ENCODE peak calls at places on chromosomes 5 and 9, in seven cellular contexts. H is GM23248; I is breast epithelium; S is endodermal cell; Y is BE2C; G is CD4-positive, alpha-beta memory T cell; M is naive thymus-derived CD4-positive, alpha-beta T cell. Q is an unnamed sample.

GRCh38 chr5:176735383-176736265 is 74.7 kb upstream of the UNC5A start:
- DNase-seq in H (no peak), I (peak; percentile 40), S (peak; percentile 38), Y (peak; percentile 7), G (no peak), M (no peak), Q (peak; percentile 30)

GRCh38 chr5:175460126-175460525 is 16.1 kb upstream of the DRD1 start:
- DNase-seq in H (peak; percentile 50), I (no peak), S (no peak), Y (no peak), G (no peak), M (no peak), Q (no peak)

GRCh38 chr5:54159837-54160215 is 150.5 kb downstream of the ARL15 start:
- DNase-seq in H (peak; percentile 7), I (no peak), S (no peak), Y (no peak), G (no peak), M (no peak), Q (no peak)

GRCh38 chr5:77620404-77620803 is 18.1 kb downstream of the OTP start:
- DNase-seq in H (no peak), I (no peak), S (peak; percentile 88), Y (no peak), G (no peak), M (no peak), Q (no peak)

GRCh38 chr5:5039918-5040317 is 100.2 kb upstream of the ADAMTS16 start:
- DNase-seq in H (no peak), I (no peak), S (no peak), Y (no peak), G (no peak), M (no peak), Q (no peak)

GRCh38 chr5:6383376-6383775 is 5.0 kb upstream of the MED10 start:
- DNase-seq in H (no peak), I (no peak), S (peak; percentile 60), Y (no peak), G (no peak), M (no peak), Q (no peak)

GRCh38 chr9:93907551-93908199 is 47.5 kb downstream of the BARX1 start:
- DNase-seq in H (no peak), I (no peak), S (no peak), Y (peak; percentile 2), G (no peak), M (no peak), Q (no peak)

GRCh38 chr9:137487454-137488329 is 28.6 kb upstream of the NSMF start:
- DNase-seq in H (no peak), I (no peak), S (no peak), Y (no peak), G (no peak), M (no peak), Q (no peak)

GRCh38 chr5:175688352-175689146 is 30.7 kb downstream of the HRH2 start:
- DNase-seq in H (no peak), I (no peak), S (peak; percentile 82), Y (no peak), G (no peak), M (no peak), Q (peak; percentile 43)

GRCh38 chr5:102975040-102975439 is 144.9 kb downstream of the GIN1 start:
- DNase-seq in H (peak; percentile 39), I (no peak), S (no peak), Y (no peak), G (no peak), M (no peak), Q (no peak)

GRCh38 chr5:5523066-5523505 is 100.6 kb downstream of the ICE1 start:
- DNase-seq in H (peak; percentile 11), I (no peak), S (no peak), Y (no peak), G (peak; percentile 64), M (peak; percentile 52), Q (no peak)

GRCh38 chr9:72384710-72385475 is 19.9 kb upstream of the ZFAND5 start:
- DNase-seq in H (peak; percentile 27), I (no peak), S (no peak), Y (no peak), G (no peak), M (no peak), Q (no peak)

GRCh38 chr9:70563437-70564204 is 149.2 kb upstream of the KLF9 start:
- DNase-seq in H (peak; percentile 72), I (no peak), S (no peak), Y (no peak), G (peak; percentile 60), M (peak; percentile 86), Q (no peak)

GRCh38 chr9:133577463-133578112 is 31.6 kb downstream of the FAM163B start:
- DNase-seq in H (no peak), I (no peak), S (no peak), Y (no peak), G (no peak), M (no peak), Q (no peak)

GRCh38 chr5:172097356-172097755 is 90.7 kb downstream of the STK10 start:
- DNase-seq in H (no peak), I (no peak), S (no peak), Y (no peak), G (no peak), M (no peak), Q (peak; percentile 85)

GRCh38 chr9:130364619-130365322 is 80.0 kb upstream of the ASS1 start:
- DNase-seq in H (peak; percentile 43), I (no peak), S (no peak), Y (no peak), G (no peak), M (no peak), Q (no peak)

GRCh38 chr5:77486344-77486962 is 5.7 kb downstream of the WDR41 start:
- DNase-seq in H (no peak), I (no peak), S (no peak), Y (no peak), G (no peak), M (no peak), Q (no peak)

GRCh38 chr5:35789732-35790461 is 66.8 kb upstream of the IL7R start:
- DNase-seq in H (peak; percentile 73), I (no peak), S (no peak), Y (no peak), G (peak; percentile 48), M (no peak), Q (no peak)

GRCh38 chr5:35794688-35795375 is 61.9 kb upstream of the IL7R start:
- DNase-seq in H (no peak), I (no peak), S (no peak), Y (no peak), G (no peak), M (no peak), Q (no peak)

GRCh38 chr5:35785601-35786085 is 71.0 kb upstream of the IL7R start:
- DNase-seq in H (no peak), I (no peak), S (no peak), Y (no peak), G (no peak), M (no peak), Q (no peak)

GRCh38 chr5:35788724-35789123 is 68.0 kb upstream of the IL7R start:
- DNase-seq in H (no peak), I (no peak), S (no peak), Y (no peak), G (no peak), M (no peak), Q (no peak)

GRCh38 chr5:35790462-35790822 is 66.2 kb upstream of the IL7R start:
- DNase-seq in H (no peak), I (no peak), S (no peak), Y (no peak), G (no peak), M (no peak), Q (no peak)
- H3K27me3 ChIP-seq in H (no peaks in the 10 kb centered on the region), I (no peaks in the 10 kb centered on the region), S (no peaks in the 10 kb centered on the region), Y (no peaks in the 10 kb centered on the region), G (no peaks in the 10 kb centered on the region), M (no peaks in the 10 kb centered on the region), Q (no peaks in the 10 kb centered on the region)

GRCh38 chr9:132169672-132170392 is 8.0 kb downstream of the NTNG2 start:
- DNase-seq in H (peak; percentile 71), I (no peak), S (peak; percentile 91), Y (peak; percentile 85), G (peak; percentile 55), M (peak; percentile 50), Q (peak; percentile 60)
- H3K27me3 ChIP-seq in H (peaks cover 16% of the 10 kb centered on the region), I (peaks cover 61% of the 10 kb centered on the region), S (peaks cover 33% of the 10 kb centered on the region), Y (peaks cover 19% of the 10 kb centered on the region), G (peaks cover 5% of the 10 kb centered on the region), M (no peaks in the 10 kb centered on the region), Q (no peaks in the 10 kb centered on the region)

GRCh38 chr9:97859346-97859745 is 6.3 kb downstream of the FOXE1 start:
- DNase-seq in H (no peak), I (no peak), S (no peak), Y (no peak), G (no peak), M (no peak), Q (no peak)

GRCh38 chr9:97856857-97857602 is 4.0 kb downstream of the FOXE1 start:
- DNase-seq in H (no peak), I (no peak), S (peak; percentile 59), Y (no peak), G (no peak), M (no peak), Q (no peak)

GRCh38 chr9:97858393-97858713 is 5.3 kb downstream of the FOXE1 start:
- DNase-seq in H (no peak), I (no peak), S (no peak), Y (no peak), G (no peak), M (no peak), Q (no peak)

GRCh38 chr9:97858826-97859225 is 5.8 kb downstream of the FOXE1 start:
- DNase-seq in H (no peak), I (no peak), S (no peak), Y (no peak), G (no peak), M (no peak), Q (no peak)

DNA sequence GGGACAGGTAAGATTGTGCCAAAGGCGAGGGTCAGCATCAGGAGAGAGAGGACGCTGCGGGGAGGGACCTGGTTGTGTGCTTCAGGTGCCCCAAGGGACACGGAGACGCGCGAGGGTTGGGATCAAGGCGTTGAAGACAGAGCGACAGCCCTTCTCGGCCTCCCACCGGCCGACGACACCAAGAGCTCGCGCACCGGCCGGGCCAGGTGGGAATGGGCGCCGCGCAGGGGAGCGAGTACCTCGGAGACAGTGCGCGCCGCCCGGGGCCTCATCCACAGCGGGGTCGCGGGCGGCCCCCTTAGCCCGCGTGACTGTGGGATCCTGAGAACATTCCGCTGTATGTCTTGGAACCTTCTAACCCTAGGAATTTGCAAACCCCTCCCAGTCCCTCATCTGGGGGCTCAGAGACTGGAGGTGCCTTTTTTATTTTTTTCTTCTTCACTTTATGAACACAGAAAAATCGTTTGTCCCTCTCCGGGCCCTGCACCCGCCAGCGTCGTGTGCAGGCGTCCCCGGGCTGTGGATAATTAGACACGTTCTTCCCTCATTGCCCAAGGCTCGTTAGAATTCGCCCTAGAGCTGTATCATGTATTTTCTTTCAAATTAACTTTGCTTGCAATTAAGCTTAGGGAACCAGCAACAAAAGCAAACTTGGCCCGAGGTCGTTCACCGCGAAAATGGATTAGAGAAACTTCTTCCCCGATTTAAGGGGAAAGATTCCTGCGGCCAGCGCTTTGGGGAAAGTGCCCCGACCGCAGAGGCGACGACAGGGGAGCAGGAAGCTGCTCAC is 4.8 kb downstream of the FOXE1 start:
- DNase-seq in H (no peak), I (no peak), S (peak; percentile 75), Y (no peak), G (no peak), M (no peak), Q (no peak)
- H3K27me3 ChIP-seq in H (peaks cover 90% of the 10 kb centered on the region), I (peaks cover 83% of the 10 kb centered on the region), S (peaks cover 100% of the 10 kb centered on the region), Y (peaks cover 93% of the 10 kb centered on the region), G (peaks cover 48% of the 10 kb centered on the region), M (peaks cover 8% of the 10 kb centered on the region), Q (peaks cover 72% of the 10 kb centered on the region)

DNA sequence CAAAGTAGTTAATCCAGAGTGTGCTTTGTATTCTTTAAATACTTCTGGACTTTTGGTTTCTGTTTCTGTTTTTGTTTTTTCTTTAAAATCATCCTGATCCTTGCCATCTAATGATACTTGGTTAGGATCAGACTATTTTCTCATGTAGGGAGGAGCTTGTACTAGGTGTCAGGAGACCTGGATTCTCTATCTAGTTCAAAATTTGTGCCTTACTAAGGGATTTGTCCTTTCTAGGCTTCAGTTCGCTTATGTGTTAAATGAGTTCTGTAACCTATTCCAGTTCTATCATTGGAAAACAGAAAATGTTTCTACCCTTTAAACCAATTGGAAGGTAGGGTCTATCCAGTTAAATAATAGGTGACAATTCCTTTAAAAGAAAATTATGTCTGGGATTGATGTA is 3.3 kb upstream of the MEF2C start:
- DNase-seq in H (no peak), I (no peak), S (no peak), Y (no peak), G (no peak), M (no peak), Q (no peak)
- H3K27me3 ChIP-seq in H (no peaks in the 10 kb centered on the region), I (no peaks in the 10 kb centered on the region), S (peaks cover 94% of the 10 kb centered on the region), Y (peaks cover 86% of the 10 kb centered on the region), G (peaks cover 5% of the 10 kb centered on the region), M (peaks cover 5% of the 10 kb centered on the region), Q (no peaks in the 10 kb centered on the region)

Q was measured in dorsolateral prefrontal cortex.